ENCODE peak calls at places on chromosomes 7 and 10, in seven cellular contexts. D is IMR-90, O is H1, G is mesendoderm, N is neuronal stem cell, V is H9, U is trophoblast cell. Y is an unnamed sample. For H3K4me1, the result is how much of the 10 kb centered on the place peaks cover.

GRCh38 chr10:43249962-43250624 is 16.8 kb downstream of the RASGEF1A start:
- DNase-seq in V (peak), D (no peak), O (no peak), U (no peak), G (peak), N (no peak), Y (no peak)

GRCh38 chr7:131586259-131586658 is 29.8 kb upstream of the PODXL start:
- DNase-seq in O (no peak), V (no peak), D (no peak), G (peak), U (no peak), N (no peak), Y (no peak)

GRCh38 chr10:124539935-124540641 is 78.5 kb downstream of the LHPP start:
- DNase-seq in G (peak), N (peak), V (peak), O (peak), U (no peak), D (peak), Y (peak)

GRCh38 chr10:98885380-98885779 is 350.3 kb downstream of the HPSE2 start:
- DNase-seq in D (no peak), U (no peak), G (no peak), V (no peak), N (no peak), O (no peak), Y (no peak)

GRCh38 chr7:127904706-127905056 is 126.6 kb downstream of the LRRC4 start:
- DNase-seq in G (peak), O (no peak), N (no peak), U (no peak), D (peak), V (no peak), Y (peak)

GRCh38 chr7:3978839-3979238 is 677.8 kb downstream of the SDK1 start:
- DNase-seq in G (no peak), U (no peak), N (no peak), V (no peak), O (no peak), D (no peak), Y (no peak)

GRCh38 chr7:130127404-130128395 is 57.4 kb downstream of the KLHDC10 start:
- DNase-seq in V (no peak), U (no peak), G (no peak), N (no peak), D (peak), O (no peak), Y (peak)

GRCh38 chr10:24790599-24790998 is 66.9 kb upstream of the ARHGAP21 start:
- DNase-seq in N (peak), D (no peak), O (no peak), U (no peak), G (peak), V (no peak), Y (no peak)

GRCh38 chr10:88386878-88387773 is 196.0 kb downstream of the RNLS start:
- DNase-seq in G (peak), D (peak), O (no peak), V (peak), U (no peak), N (peak), Y (peak)

GRCh38 chr7:17021205-17021604 is 139.4 kb upstream of the AGR3 start:
- DNase-seq in N (no peak), U (peak), O (no peak), D (peak), G (no peak), V (no peak), Y (no peak)

GRCh38 chr10:110426294-110427153 is 71.2 kb upstream of the DUSP5 start:
- DNase-seq in N (no peak), U (peak), G (peak), D (peak), V (no peak), O (no peak), Y (no peak)

GRCh38 chr10:97818572-97818971 is 31.1 kb upstream of the GOLGA7B start:
- DNase-seq in G (no peak), V (no peak), N (no peak), O (no peak), D (no peak), U (no peak), Y (no peak)

GRCh38 chr10:49094707-49095106 is 20.6 kb downstream of the VSTM4 start:
- DNase-seq in O (no peak), N (no peak), D (no peak), G (no peak), U (no peak), V (no peak), Y (no peak)

GRCh38 chr7:69622960-69623359 is 24.7 kb downstream of the AUTS2 start:
- DNase-seq in N (no peak), V (no peak), D (no peak), U (no peak), O (no peak), G (no peak), Y (no peak)

GRCh38 chr10:119428789-119429188 is 113.7 kb downstream of the RGS10 start:
- DNase-seq in G (no peak), N (no peak), V (no peak), U (no peak), O (no peak), D (peak), Y (peak)

GRCh38 chr7:36091571-36092176 is 61.4 kb upstream of the EEPD1 start:
- DNase-seq in D (no peak), O (no peak), V (no peak), N (no peak), U (no peak), G (no peak), Y (no peak)

GRCh38 chr10:118800920-118801319 is 46.1 kb upstream of the CACUL1 start:
- DNase-seq in U (no peak), N (no peak), O (no peak), G (no peak), D (no peak), V (no peak), Y (no peak)

GRCh38 chr7:142770720-142771352 is at the start of gene PRSS2:
- DNase-seq in N (no peak), D (no peak), U (no peak), O (no peak), V (no peak), G (peak), Y (no peak)

GRCh38 chr10:58998924-58999713 is 177.3 kb upstream of the PHYHIPL start:
- DNase-seq in D (no peak), V (no peak), O (no peak), G (no peak), N (no peak), U (no peak), Y (no peak)

GRCh38 chr7:99791667-99792356 is 7.8 kb upstream of the CYP3A4 start:
- DNase-seq in O (no peak), G (peak), N (no peak), U (no peak), D (no peak), V (no peak), Y (no peak)

GRCh38 chr10:119658274-119658673 is 7.1 kb downstream of the BAG3 start:
- DNase-seq in U (peak), N (no peak), V (peak), O (peak), D (peak), G (peak), Y (peak)

GRCh38 chr7:25780904-25781303 is 371.1 kb upstream of the NFE2L3 start:
- DNase-seq in O (no peak), N (no peak), U (no peak), D (no peak), V (no peak), G (no peak), Y (no peak)

GRCh38 chr7:78905449-78905848 is 548.0 kb downstream of the MAGI2 start:
- DNase-seq in G (no peak), U (no peak), V (no peak), O (no peak), N (no peak), D (no peak), Y (no peak)

GRCh38 chr7:11182736-11183135 is 209.1 kb downstream of the PHF14 start:
- DNase-seq in N (no peak), G (no peak), U (no peak), O (no peak), V (no peak), D (peak), Y (peak)

GRCh38 chr10:4767033-4767814 is 58.8 kb upstream of the AKR1E2 start:
- DNase-seq in U (no peak), D (peak), N (peak), V (no peak), G (peak), O (no peak), Y (peak)

GRCh38 chr10:86609920-86610319 is 44.4 kb upstream of the OPN4 start:
- DNase-seq in U (no peak), G (no peak), D (no peak), N (no peak), V (no peak), O (no peak), Y (no peak)

GRCh38 chr7:123552641-123553040 is 5.0 kb downstream of the NDUFA5 start:
- DNase-seq in N (no peak), U (no peak), O (no peak), D (no peak), G (no peak), V (no peak), Y (no peak)

GRCh38 chr7:25060487-25061055 is 64.5 kb downstream of the CYCS start:
- DNase-seq in D (no peak), U (no peak), G (no peak), N (no peak), O (no peak), V (no peak), Y (no peak)

DNA sequence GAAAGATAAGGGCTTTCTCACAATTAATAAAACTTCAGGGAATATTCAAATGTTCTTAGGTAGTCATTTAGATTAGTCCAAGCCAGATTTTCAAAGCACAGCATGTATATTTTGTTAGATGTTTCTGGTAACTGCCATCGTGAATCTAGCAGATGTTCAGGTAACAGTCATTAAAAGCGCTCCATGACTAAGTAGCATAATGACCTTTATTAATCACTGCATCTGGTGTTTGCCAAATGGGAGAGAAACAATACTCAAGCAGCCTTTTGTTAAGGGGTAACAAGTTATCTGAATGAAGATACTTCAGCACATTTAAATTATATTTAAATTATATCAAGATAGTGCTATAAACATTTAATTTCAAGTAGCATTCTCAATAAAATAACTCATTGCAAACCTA is 47.5 kb downstream of the USP6NL start:
- DNase-seq in V (no peak), O (no peak), U (no peak), D (no peak), G (peak), N (no peak), Y (no peak)
- H3K4me1 ChIP-seq in V (under half), O (under half), U (under half), D (under half), G (under half), N (under half), Y (under half)

GRCh38 chr10:21280037-21280436 is 245.4 kb downstream of the SKIDA1 start:
- DNase-seq in G (no peak), N (no peak), D (no peak), U (no peak), O (no peak), V (no peak), Y (no peak)
- H3K4ac ChIP-seq in G (peak), N (no peak), D (no peak), U (peak), O (peak), V (no peak), Y (no peak)

GRCh38 chr10:91591792-91592165 is 41.1 kb downstream of the PPP1R3C start:
- DNase-seq in U (no peak), N (no peak), V (no peak), D (no peak), O (no peak), G (no peak), Y (no peak)

GRCh38 chr10:91590142-91590903 is 42.5 kb downstream of the PPP1R3C start:
- DNase-seq in O (no peak), U (peak), N (no peak), G (no peak), V (no peak), D (peak), Y (peak)

GRCh38 chr10:91590904-91591791 is 41.7 kb downstream of the PPP1R3C start:
- DNase-seq in N (no peak), O (no peak), G (peak), V (no peak), D (peak), U (no peak), Y (peak)

GRCh38 chr10:91593366-91593765 is 39.5 kb downstream of the PPP1R3C start:
- DNase-seq in V (no peak), U (no peak), N (no peak), D (no peak), G (no peak), O (no peak), Y (no peak)

GRCh38 chr10:91592282-91593020 is 40.4 kb downstream of the PPP1R3C start:
- DNase-seq in G (no peak), U (no peak), D (no peak), V (no peak), N (no peak), O (no peak), Y (peak)
- H3K4me1 ChIP-seq in G (under half), U (under half), D (under half), V (under half), N (under half), O (under half), Y (under half)

DNA sequence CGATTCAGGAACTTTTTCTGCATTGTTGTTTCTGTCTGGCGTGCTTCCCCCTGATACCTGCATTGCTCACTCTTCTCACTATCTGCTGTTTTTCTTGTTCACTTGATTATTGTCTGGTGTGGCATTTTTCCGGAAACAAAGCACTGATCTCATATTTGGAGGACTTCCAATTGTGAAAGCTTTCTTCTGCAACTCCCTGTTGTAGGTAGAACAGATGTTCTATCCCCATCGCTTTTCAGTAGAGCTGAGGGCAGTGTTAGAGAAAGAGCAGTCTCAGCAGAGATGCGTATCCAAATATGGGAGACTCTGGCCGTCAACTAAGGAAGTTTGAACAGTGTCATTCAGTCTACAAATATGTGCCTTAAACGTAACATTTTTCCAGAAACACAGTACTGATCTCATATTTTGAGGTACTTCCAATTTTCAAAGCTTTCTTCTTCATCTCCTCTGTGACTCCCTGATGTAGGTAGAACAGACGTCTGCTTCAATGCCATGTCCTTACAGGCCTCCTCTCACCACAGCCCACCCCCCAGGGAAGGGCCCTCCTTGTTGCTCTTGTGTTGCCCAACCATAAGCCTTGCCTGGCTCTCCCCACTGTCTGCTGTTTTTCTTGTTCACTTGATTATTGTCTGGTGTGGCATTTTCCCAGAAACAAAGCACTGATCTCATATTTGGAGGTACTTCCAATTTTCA is 27.1 kb upstream of the GJD4 start:
- DNase-seq in U (no peak), G (no peak), D (no peak), V (no peak), N (no peak), O (no peak), Y (no peak)
- H3K4ac ChIP-seq in U (no peak), G (no peak), D (no peak), V (no peak), N (no peak), O (no peak), Y (no peak)

Y was measured in mesenchymal stem cell.